ENCODE peak calls at places on chromosomes 12 and 14, in nine cellular contexts. One of them, this sample, is unnamed.

GRCh38 chr12:49200882-49201594 is 12.2 kb upstream of the TUBA1A start:
- DNase-seq in neural crest cell: no peak
- DNase-seq in fibroblast of pulmonary artery: peak
- DNase-seq in HFF-Myc: no peak
- DNase-seq in BJ: peak
- DNase-seq in Peyer's patch: no peak
- DNase-seq in epithelial cell of esophagus: peak
- DNase-seq in fibroblast of lung: peak
- DNase-seq in right lobe of liver: no peak
- DNase-seq in this sample: no peak

GRCh38 chr12:105214670-105215375 is 21.2 kb downstream of the APPL2 start:
- DNase-seq in neural crest cell: no peak
- DNase-seq in fibroblast of pulmonary artery: peak
- DNase-seq in HFF-Myc: no peak
- DNase-seq in BJ: no peak
- DNase-seq in Peyer's patch: no peak
- DNase-seq in epithelial cell of esophagus: peak
- DNase-seq in fibroblast of lung: no peak
- DNase-seq in right lobe of liver: peak
- DNase-seq in this sample: no peak

GRCh38 chr12:42129595-42130204 is 15.0 kb downstream of the GXYLT1 start:
- DNase-seq in neural crest cell: no peak
- DNase-seq in fibroblast of pulmonary artery: peak
- DNase-seq in HFF-Myc: peak
- DNase-seq in BJ: no peak
- DNase-seq in Peyer's patch: no peak
- DNase-seq in epithelial cell of esophagus: peak
- DNase-seq in fibroblast of lung: peak
- DNase-seq in right lobe of liver: no peak
- DNase-seq in this sample: peak

GRCh38 chr12:104281636-104282035 is 21.9 kb upstream of the EID3 start:
- DNase-seq in neural crest cell: no peak
- DNase-seq in fibroblast of pulmonary artery: peak
- DNase-seq in HFF-Myc: no peak
- DNase-seq in BJ: no peak
- DNase-seq in Peyer's patch: no peak
- DNase-seq in epithelial cell of esophagus: no peak
- DNase-seq in fibroblast of lung: peak
- DNase-seq in right lobe of liver: no peak
- DNase-seq in this sample: no peak

GRCh38 chr14:34982421-34983147 is at the start of gene SRP54:
- DNase-seq in neural crest cell: peak
- DNase-seq in fibroblast of pulmonary artery: peak
- DNase-seq in HFF-Myc: peak
- DNase-seq in BJ: peak
- DNase-seq in Peyer's patch: peak
- DNase-seq in epithelial cell of esophagus: peak
- DNase-seq in fibroblast of lung: peak
- DNase-seq in right lobe of liver: peak
- DNase-seq in this sample: peak

GRCh38 chr14:43003845-43004244 is 1397.2 kb downstream of the LRFN5 start:
- DNase-seq in neural crest cell: no peak
- DNase-seq in fibroblast of pulmonary artery: peak
- DNase-seq in HFF-Myc: no peak
- DNase-seq in BJ: no peak
- DNase-seq in Peyer's patch: no peak
- DNase-seq in epithelial cell of esophagus: peak
- DNase-seq in fibroblast of lung: peak
- DNase-seq in right lobe of liver: no peak
- DNase-seq in this sample: no peak

GRCh38 chr12:47458273-47458672 is 247.6 kb downstream of the RPAP3 start:
- DNase-seq in neural crest cell: no peak
- DNase-seq in fibroblast of pulmonary artery: peak
- DNase-seq in HFF-Myc: no peak
- DNase-seq in BJ: no peak
- DNase-seq in Peyer's patch: no peak
- DNase-seq in epithelial cell of esophagus: peak
- DNase-seq in fibroblast of lung: peak
- DNase-seq in right lobe of liver: no peak
- DNase-seq in this sample: no peak

GRCh38 chr12:130493951-130494350 is 156.3 kb downstream of the PIWIL1 start:
- DNase-seq in neural crest cell: no peak
- DNase-seq in fibroblast of pulmonary artery: no peak
- DNase-seq in HFF-Myc: no peak
- DNase-seq in BJ: no peak
- DNase-seq in Peyer's patch: no peak
- DNase-seq in epithelial cell of esophagus: no peak
- DNase-seq in fibroblast of lung: no peak
- DNase-seq in right lobe of liver: no peak
- DNase-seq in this sample: no peak

GRCh38 chr12:45760333-45760732 is 30.8 kb downstream of the ARID2 start:
- DNase-seq in neural crest cell: no peak
- DNase-seq in fibroblast of pulmonary artery: no peak
- DNase-seq in HFF-Myc: no peak
- DNase-seq in BJ: no peak
- DNase-seq in Peyer's patch: no peak
- DNase-seq in epithelial cell of esophagus: no peak
- DNase-seq in fibroblast of lung: no peak
- DNase-seq in right lobe of liver: no peak
- DNase-seq in this sample: no peak

GRCh38 chr12:45763381-45763780 is 33.9 kb downstream of the ARID2 start:
- DNase-seq in neural crest cell: no peak
- DNase-seq in fibroblast of pulmonary artery: no peak
- DNase-seq in HFF-Myc: no peak
- DNase-seq in BJ: no peak
- DNase-seq in Peyer's patch: no peak
- DNase-seq in epithelial cell of esophagus: no peak
- DNase-seq in fibroblast of lung: no peak
- DNase-seq in right lobe of liver: no peak
- DNase-seq in this sample: no peak

GRCh38 chr12:45768194-45768593 is 38.7 kb downstream of the ARID2 start:
- DNase-seq in neural crest cell: no peak
- DNase-seq in fibroblast of pulmonary artery: no peak
- DNase-seq in HFF-Myc: no peak
- DNase-seq in BJ: no peak
- DNase-seq in Peyer's patch: no peak
- DNase-seq in epithelial cell of esophagus: peak
- DNase-seq in fibroblast of lung: no peak
- DNase-seq in right lobe of liver: no peak
- DNase-seq in this sample: no peak

GRCh38 chr12:45757172-45757571 is 27.7 kb downstream of the ARID2 start:
- DNase-seq in neural crest cell: no peak
- DNase-seq in fibroblast of pulmonary artery: no peak
- DNase-seq in HFF-Myc: no peak
- DNase-seq in BJ: no peak
- DNase-seq in Peyer's patch: no peak
- DNase-seq in epithelial cell of esophagus: no peak
- DNase-seq in fibroblast of lung: no peak
- DNase-seq in right lobe of liver: no peak
- DNase-seq in this sample: no peak

DNA sequence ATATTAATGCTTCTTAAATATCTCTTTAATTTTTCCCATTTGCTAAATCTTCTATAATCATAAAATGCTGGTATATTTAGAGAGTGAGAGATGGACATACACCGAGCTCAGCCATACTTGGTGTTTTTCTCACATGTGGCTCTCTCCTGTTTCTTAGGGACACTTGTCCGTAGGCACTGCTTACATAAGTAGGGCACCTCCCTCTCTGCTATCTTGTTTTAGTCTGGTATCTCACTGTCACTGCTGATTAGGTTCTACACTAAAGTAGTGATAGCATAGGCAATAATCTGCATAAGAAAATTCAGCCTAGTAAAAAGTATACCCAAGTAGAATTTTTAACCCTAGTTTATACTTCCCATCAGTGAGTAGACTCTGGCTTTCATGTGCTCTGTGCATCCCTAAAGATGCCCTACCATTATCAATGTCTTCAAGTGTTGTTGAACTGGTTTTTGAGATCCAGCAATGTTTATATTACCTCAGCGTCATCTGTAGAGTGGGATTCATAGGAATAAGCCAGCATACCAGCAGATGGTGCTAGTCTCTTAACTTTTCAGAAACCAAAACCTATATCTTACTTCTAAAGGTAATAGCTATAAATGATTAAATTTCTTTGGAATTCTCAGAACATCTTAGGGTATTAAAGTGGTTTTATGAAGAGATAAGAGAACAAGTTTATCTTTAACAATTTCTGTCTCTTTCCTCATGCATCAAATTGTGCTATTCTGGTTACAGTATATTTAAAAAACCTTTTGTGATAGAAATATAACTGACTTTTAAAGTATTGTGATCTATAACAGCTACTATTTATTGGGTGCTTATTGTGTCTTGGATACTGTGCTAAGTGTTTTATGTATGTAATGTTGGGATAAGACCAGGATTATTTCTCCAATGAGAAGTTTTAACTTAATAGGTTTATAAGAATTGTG is 32.9 kb downstream of the ARID2 start:
- DNase-seq in neural crest cell: no peak
- DNase-seq in fibroblast of pulmonary artery: peak
- DNase-seq in HFF-Myc: peak
- DNase-seq in BJ: peak
- DNase-seq in Peyer's patch: no peak
- DNase-seq in epithelial cell of esophagus: peak
- DNase-seq in fibroblast of lung: peak
- DNase-seq in right lobe of liver: no peak
- DNase-seq in this sample: no peak
- TF ChIP-seq CTCF in neural crest cell: peak
- TF ChIP-seq CTCF in fibroblast of pulmonary artery: peak
- TF ChIP-seq CTCF in HFF-Myc: peak
- TF ChIP-seq CTCF in BJ: peak
- TF ChIP-seq CTCF in Peyer's patch: peak
- TF ChIP-seq CTCF in epithelial cell of esophagus: peak
- TF ChIP-seq CTCF in fibroblast of lung: peak
- TF ChIP-seq CTCF in right lobe of liver: peak
- TF ChIP-seq CTCF in this sample: peak

GRCh38 chr12:123267991-123268843 is 3.4 kb downstream of the CDK2AP1 start:
- DNase-seq in neural crest cell: no peak
- DNase-seq in fibroblast of pulmonary artery: no peak
- DNase-seq in HFF-Myc: no peak
- DNase-seq in BJ: no peak
- DNase-seq in Peyer's patch: no peak
- DNase-seq in epithelial cell of esophagus: no peak
- DNase-seq in fibroblast of lung: peak
- DNase-seq in right lobe of liver: no peak
- DNase-seq in this sample: no peak

GRCh38 chr12:123269980-123270379 is 1.7 kb downstream of the CDK2AP1 start:
- DNase-seq in neural crest cell: peak
- DNase-seq in fibroblast of pulmonary artery: no peak
- DNase-seq in HFF-Myc: no peak
- DNase-seq in BJ: no peak
- DNase-seq in Peyer's patch: no peak
- DNase-seq in epithelial cell of esophagus: no peak
- DNase-seq in fibroblast of lung: no peak
- DNase-seq in right lobe of liver: no peak
- DNase-seq in this sample: no peak

GRCh38 chr12:123270380-123271181 is 1.1 kb downstream of the CDK2AP1 start:
- DNase-seq in neural crest cell: peak
- DNase-seq in fibroblast of pulmonary artery: peak
- DNase-seq in HFF-Myc: no peak
- DNase-seq in BJ: no peak
- DNase-seq in Peyer's patch: no peak
- DNase-seq in epithelial cell of esophagus: peak
- DNase-seq in fibroblast of lung: peak
- DNase-seq in right lobe of liver: no peak
- DNase-seq in this sample: peak

GRCh38 chr12:123268850-123269249 is 2.8 kb downstream of the CDK2AP1 start:
- DNase-seq in neural crest cell: no peak
- DNase-seq in fibroblast of pulmonary artery: no peak
- DNase-seq in HFF-Myc: no peak
- DNase-seq in BJ: no peak
- DNase-seq in Peyer's patch: no peak
- DNase-seq in epithelial cell of esophagus: no peak
- DNase-seq in fibroblast of lung: no peak
- DNase-seq in right lobe of liver: no peak
- DNase-seq in this sample: no peak

GRCh38 chr12:123269395-123269892 is 2.2 kb downstream of the CDK2AP1 start:
- DNase-seq in neural crest cell: peak
- DNase-seq in fibroblast of pulmonary artery: peak
- DNase-seq in HFF-Myc: no peak
- DNase-seq in BJ: no peak
- DNase-seq in Peyer's patch: peak
- DNase-seq in epithelial cell of esophagus: peak
- DNase-seq in fibroblast of lung: peak
- DNase-seq in right lobe of liver: peak
- DNase-seq in this sample: peak
- TF ChIP-seq CTCF in neural crest cell: no peak
- TF ChIP-seq CTCF in fibroblast of pulmonary artery: no peak
- TF ChIP-seq CTCF in HFF-Myc: no peak
- TF ChIP-seq CTCF in BJ: peak
- TF ChIP-seq CTCF in Peyer's patch: no peak
- TF ChIP-seq CTCF in epithelial cell of esophagus: no peak
- TF ChIP-seq CTCF in fibroblast of lung: no peak
- TF ChIP-seq CTCF in right lobe of liver: peak
- TF ChIP-seq CTCF in this sample: no peak

GRCh38 chr12:80472912-80473500 is 29.0 kb downstream of the PTPRQ start:
- DNase-seq in neural crest cell: no peak
- DNase-seq in fibroblast of pulmonary artery: peak
- DNase-seq in HFF-Myc: peak
- DNase-seq in BJ: peak
- DNase-seq in Peyer's patch: no peak
- DNase-seq in epithelial cell of esophagus: peak
- DNase-seq in fibroblast of lung: peak
- DNase-seq in right lobe of liver: no peak
- DNase-seq in this sample: peak
- TF ChIP-seq CTCF in neural crest cell: peak
- TF ChIP-seq CTCF in fibroblast of pulmonary artery: peak
- TF ChIP-seq CTCF in HFF-Myc: peak
- TF ChIP-seq CTCF in BJ: peak
- TF ChIP-seq CTCF in Peyer's patch: no peak
- TF ChIP-seq CTCF in epithelial cell of esophagus: peak
- TF ChIP-seq CTCF in fibroblast of lung: peak
- TF ChIP-seq CTCF in right lobe of liver: peak
- TF ChIP-seq CTCF in this sample: peak

GRCh38 chr12:77122661-77123060 is 57.3 kb upstream of the E2F7 start:
- DNase-seq in neural crest cell: no peak
- DNase-seq in fibroblast of pulmonary artery: peak
- DNase-seq in HFF-Myc: no peak
- DNase-seq in BJ: no peak
- DNase-seq in Peyer's patch: no peak
- DNase-seq in epithelial cell of esophagus: no peak
- DNase-seq in fibroblast of lung: peak
- DNase-seq in right lobe of liver: no peak
- DNase-seq in this sample: no peak
- TF ChIP-seq CTCF in neural crest cell: no peak
- TF ChIP-seq CTCF in fibroblast of pulmonary artery: no peak
- TF ChIP-seq CTCF in HFF-Myc: no peak
- TF ChIP-seq CTCF in BJ: no peak
- TF ChIP-seq CTCF in Peyer's patch: no peak
- TF ChIP-seq CTCF in epithelial cell of esophagus: no peak
- TF ChIP-seq CTCF in fibroblast of lung: no peak
- TF ChIP-seq CTCF in right lobe of liver: no peak
- TF ChIP-seq CTCF in this sample: no peak